ENCODE peak calls at places on chromosomes 3 and 15, in eight cellular contexts. S is body of pancreas, P is neural crest cell, K is NCI-H345, J is AG04449, T is SK-N-SH, D is iPS-NIHi11, O is HCEC 1CT. A is an unnamed sample.

GRCh38 chr15:66184936-66185790 is 68.4 kb downstream of the MEGF11 start:
- DNase-seq in S (no peak), P (no peak), K (no peak), J (no peak), T (no peak), D (no peak), O (no peak), A (no peak)

GRCh38 chr15:101437618-101438481 is 51.7 kb downstream of the PCSK6 start:
- DNase-seq in S (no peak), P (no peak), K (no peak), J (no peak), T (no peak), D (no peak), O (no peak), A (no peak)

GRCh38 chr3:120348065-120348980 is 831 bp downstream of the LRRC58 start:
- DNase-seq in S (no peak), P (no peak), K (peak), J (no peak), T (peak), D (no peak), O (peak), A (peak)

GRCh38 chr3:126982125-126982521 is 792 bp upstream of the PLXNA1 start:
- DNase-seq in S (no peak), P (no peak), K (no peak), J (no peak), T (no peak), D (no peak), O (peak), A (no peak)

GRCh38 chr3:77254967-77255831 is 215.3 kb downstream of the ROBO2 start:
- DNase-seq in S (peak), P (peak), K (peak), J (no peak), T (peak), D (peak), O (peak), A (peak)

GRCh38 chr15:60918234-60918964 is 310.7 kb downstream of the RORA start:
- DNase-seq in S (peak), P (no peak), K (no peak), J (no peak), T (no peak), D (no peak), O (no peak), A (no peak)

GRCh38 chr15:90650956-90651689 is 66.0 kb upstream of the BLM start:
- DNase-seq in S (no peak), P (no peak), K (no peak), J (no peak), T (no peak), D (no peak), O (no peak), A (no peak)

GRCh38 chr15:45641374-45641778 is 6.5 kb downstream of the SQOR start:
- DNase-seq in S (peak), P (no peak), K (no peak), J (peak), T (no peak), D (no peak), O (peak), A (no peak)

GRCh38 chr3:78434801-78435200 is 1333.0 kb downstream of the ROBO1 start:
- DNase-seq in S (no peak), P (no peak), K (no peak), J (no peak), T (no peak), D (no peak), O (no peak), A (no peak)

GRCh38 chr15:70275461-70276138 is 177.9 kb upstream of the TLE3 start:
- DNase-seq in S (no peak), P (no peak), K (no peak), J (no peak), T (no peak), D (no peak), O (no peak), A (no peak)

GRCh38 chr15:82763361-82764142 is 42.3 kb downstream of the FSD2 start:
- DNase-seq in S (no peak), P (no peak), K (no peak), J (no peak), T (no peak), D (no peak), O (no peak), A (no peak)

GRCh38 chr3:197750396-197750831 is 731 bp downstream of the FYTTD1 start:
- DNase-seq in S (peak), P (peak), K (peak), J (no peak), T (peak), D (peak), O (peak), A (no peak)

GRCh38 chr3:72383230-72383629 is 465.0 kb downstream of the SHQ1 start:
- DNase-seq in S (no peak), P (no peak), K (no peak), J (no peak), T (no peak), D (no peak), O (no peak), A (no peak)

GRCh38 chr15:40737048-40737447 is 18.0 kb downstream of the RMDN3 start:
- DNase-seq in S (no peak), P (no peak), K (no peak), J (no peak), T (no peak), D (no peak), O (no peak), A (no peak)

GRCh38 chr3:130480736-130481135 is 36.2 kb upstream of the COL6A6 start:
- DNase-seq in S (peak), P (peak), K (no peak), J (no peak), T (no peak), D (peak), O (no peak), A (no peak)

GRCh38 chr3:79521221-79521848 is 246.5 kb downstream of the ROBO1 start:
- DNase-seq in S (no peak), P (no peak), K (peak), J (no peak), T (peak), D (peak), O (peak), A (no peak)

GRCh38 chr3:166283856-166284255 is 446.6 kb upstream of the BCHE start:
- DNase-seq in S (no peak), P (no peak), K (no peak), J (peak), T (no peak), D (no peak), O (peak), A (no peak)

GRCh38 chr15:75809986-75810750 is 33.1 kb upstream of the UBE2Q2 start:
- DNase-seq in S (peak), P (no peak), K (peak), J (no peak), T (peak), D (peak), O (peak), A (peak)

GRCh38 chr3:158532099-158532734 is 38.8 kb upstream of the MLF1 start:
- DNase-seq in S (no peak), P (no peak), K (peak), J (no peak), T (peak), D (peak), O (peak), A (no peak)

GRCh38 chr3:99945328-99945995 is 127.8 kb downstream of the CMSS1 start:
- DNase-seq in S (peak), P (no peak), K (peak), J (no peak), T (no peak), D (no peak), O (no peak), A (no peak)

GRCh38 chr15:39658740-39659139 is 77.9 kb downstream of the THBS1 start:
- DNase-seq in S (no peak), P (no peak), K (no peak), J (no peak), T (no peak), D (no peak), O (no peak), A (no peak)

GRCh38 chr3:142270407-142270806 is 45.0 kb upstream of the GK5 start:
- DNase-seq in S (no peak), P (no peak), K (no peak), J (no peak), T (no peak), D (no peak), O (no peak), A (no peak)

GRCh38 chr15:23420806-23421575 is 26.1 kb downstream of the GOLGA6L2 start:
- DNase-seq in S (no peak), P (no peak), K (no peak), J (no peak), T (no peak), D (no peak), O (no peak), A (no peak)

GRCh38 chr15:79535536-79535935 is 103.4 kb downstream of the MINAR1 start:
- DNase-seq in S (no peak), P (no peak), K (no peak), J (no peak), T (no peak), D (no peak), O (peak), A (no peak)

GRCh38 chr3:44179251-44179650 is 62.4 kb upstream of the TOPAZ1 start:
- DNase-seq in S (no peak), P (no peak), K (no peak), J (no peak), T (no peak), D (no peak), O (no peak), A (no peak)

GRCh38 chr3:150965436-150965835 is 7.1 kb downstream of the CLRN1 start:
- DNase-seq in S (no peak), P (no peak), K (no peak), J (no peak), T (no peak), D (no peak), O (no peak), A (no peak)

GRCh38 chr15:63917588-63918316 is 84.0 kb upstream of the HERC1 start:
- DNase-seq in S (no peak), P (no peak), K (no peak), J (no peak), T (no peak), D (no peak), O (no peak), A (no peak)

GRCh38 chr15:60682615-60683014 is 203.7 kb upstream of the ICE2 start:
- DNase-seq in S (peak), P (no peak), K (no peak), J (no peak), T (no peak), D (no peak), O (no peak), A (no peak)

GRCh38 chr3:46491089-46492070 is 6.4 kb upstream of the RTP3 start:
- DNase-seq in S (peak), P (no peak), K (no peak), J (no peak), T (no peak), D (no peak), O (no peak), A (no peak)

GRCh38 chr3:132556467-132557159 is 40.5 kb upstream of the ACKR4 start:
- DNase-seq in S (peak), P (no peak), K (no peak), J (no peak), T (no peak), D (peak), O (no peak), A (no peak)

GRCh38 chr3:144470646-144471045 is 499.0 kb downstream of the DIPK2A start:
- DNase-seq in S (no peak), P (no peak), K (no peak), J (no peak), T (no peak), D (no peak), O (no peak), A (no peak)

GRCh38 chr3:128438488-128439072 is 28.1 kb downstream of the DNAJB8 start:
- DNase-seq in S (no peak), P (no peak), K (no peak), J (no peak), T (peak), D (peak), O (no peak), A (no peak)